ENCODE peak calls at places on chromosomes 4 and X, in seven cellular contexts. X, E, A, Q, R, L and P are unnamed samples.

GRCh38 chr4:14180166-14180565 is 552.6 kb upstream of the BOD1L1 start:
- DNase-seq in X (no peak), E (no peak), A (no peak), Q (no peak), R (no peak), L (no peak), P (no peak)

GRCh38 chrX:66632473-66632872 is 6.4 kb downstream of the EDA2R start:
- DNase-seq in X (no peak), E (no peak), A (no peak), Q (no peak), R (no peak), L (no peak), P (no peak)

GRCh38 chr4:149781150-149781549 is 34.5 kb downstream of the IQCM start:
- DNase-seq in X (no peak), E (peak), A (no peak), Q (no peak), R (no peak), L (peak), P (peak)

GRCh38 chrX:23332101-23332887 is 2.4 kb upstream of the PTCHD1 start:
- DNase-seq in X (peak), E (no peak), A (no peak), Q (no peak), R (no peak), L (no peak), P (no peak)

GRCh38 chr4:3469386-3470243 is 6.5 kb downstream of the DOK7 start:
- DNase-seq in X (no peak), E (no peak), A (no peak), Q (no peak), R (no peak), L (no peak), P (no peak)

GRCh38 chr4:83320548-83320947 is 14.1 kb downstream of the HPSE start:
- DNase-seq in X (no peak), E (peak), A (peak), Q (peak), R (no peak), L (peak), P (no peak)

GRCh38 chrX:132956421-132957210 is 1.8 kb downstream of the HS6ST2 start:
- DNase-seq in X (peak), E (peak), A (no peak), Q (no peak), R (no peak), L (no peak), P (no peak)

GRCh38 chrX:54920610-54921426 is at the start of gene TRO:
- DNase-seq in X (peak), E (no peak), A (no peak), Q (no peak), R (no peak), L (peak), P (peak)

GRCh38 chrX:153880440-153880815 is 5.5 kb downstream of the L1CAM start:
- DNase-seq in X (no peak), E (no peak), A (no peak), Q (no peak), R (no peak), L (no peak), P (no peak)

GRCh38 chr4:82360298-82361177 is 13.3 kb downstream of the HNRNPD start:
- DNase-seq in X (peak), E (no peak), A (no peak), Q (no peak), R (peak), L (peak), P (peak)

GRCh38 chrX:109537324-109537665 is 651 bp downstream of the NXT2 start:
- DNase-seq in X (peak), E (peak), A (peak), Q (no peak), R (no peak), L (peak), P (no peak)

GRCh38 chr4:147440442-147440841 is 40.5 kb upstream of the EDNRA start:
- DNase-seq in X (no peak), E (no peak), A (no peak), Q (no peak), R (no peak), L (peak), P (no peak)

GRCh38 chr4:143397887-143398286 is 61.2 kb downstream of the GAB1 start:
- DNase-seq in X (no peak), E (no peak), A (no peak), Q (no peak), R (no peak), L (no peak), P (no peak)
- H3K27ac ChIP-seq in X (no peak), E (no peak), A (no peak), Q (no peak), R (peak), L (no peak), P (no peak)

GRCh38 chrX:30733852-30734660 is 80.8 kb downstream of the GK start:
- DNase-seq in X (no peak), E (no peak), A (no peak), Q (no peak), R (no peak), L (no peak), P (no peak)

GRCh38 chrX:30734782-30735181 is 81.6 kb downstream of the GK start:
- DNase-seq in X (no peak), E (no peak), A (no peak), Q (no peak), R (no peak), L (no peak), P (no peak)

GRCh38 chrX:30741545-30741944 is 88.3 kb downstream of the GK start:
- DNase-seq in X (peak), E (no peak), A (no peak), Q (no peak), R (no peak), L (no peak), P (no peak)

DNA sequence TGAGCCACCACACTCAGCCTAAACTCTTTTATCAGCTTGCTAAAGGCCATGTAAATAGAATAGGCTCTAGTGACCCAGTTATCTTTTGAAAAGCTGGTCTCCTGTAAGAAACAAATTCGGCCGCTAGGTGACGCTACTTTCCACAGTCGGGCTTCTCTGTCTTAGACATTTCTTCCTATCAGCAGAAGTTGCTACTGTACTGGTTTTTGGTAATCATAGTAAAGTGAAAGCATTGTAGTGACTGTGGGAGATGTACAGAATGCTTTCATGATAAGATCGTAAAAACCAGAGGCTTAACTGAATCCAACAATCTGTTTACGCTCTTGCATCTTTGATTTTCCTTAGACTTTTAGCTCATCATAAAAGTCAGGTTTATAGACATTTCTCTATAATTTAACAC is 82.6 kb downstream of the GK start:
- DNase-seq in X (peak), E (peak), A (peak), Q (peak), R (peak), L (peak), P (peak)
- TF ChIP-seq CTCF in X (peak), E (peak), A (peak), Q (peak), R (peak), L (peak), P (peak)

DNA sequence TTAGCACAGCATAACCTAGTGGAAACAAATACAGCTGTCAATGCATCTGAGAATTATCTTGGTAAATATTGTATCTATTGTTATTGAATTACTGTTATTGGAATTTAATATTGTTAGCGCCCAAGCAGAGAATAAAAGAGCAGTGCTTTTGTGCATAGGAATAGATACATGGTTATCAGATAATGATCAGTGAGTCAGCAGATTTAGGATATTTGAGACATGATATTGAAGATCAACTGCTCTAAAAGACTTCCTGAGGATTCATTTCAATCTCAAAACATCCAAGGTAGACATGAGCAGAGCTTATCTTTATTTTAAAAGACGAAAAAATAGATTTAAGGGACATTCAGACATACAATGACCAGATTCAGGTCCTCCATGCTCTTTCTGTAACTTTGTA is 10.6 kb upstream of the H2AZ1 start:
- DNase-seq in X (no peak), E (no peak), A (no peak), Q (no peak), R (no peak), L (no peak), P (peak)
- H3K27ac ChIP-seq in X (no peak), E (no peak), A (peak), Q (no peak), R (no peak), L (no peak), P (peak)

GRCh38 chr4:168662297-168662985 is 165.6 kb downstream of the PALLD start:
- DNase-seq in X (no peak), E (no peak), A (no peak), Q (no peak), R (no peak), L (no peak), P (no peak)

GRCh38 chr4:168667936-168668335 is 171.1 kb downstream of the PALLD start:
- DNase-seq in X (no peak), E (no peak), A (no peak), Q (no peak), R (no peak), L (no peak), P (no peak)

GRCh38 chr4:168667397-168667796 is 170.5 kb downstream of the PALLD start:
- DNase-seq in X (no peak), E (no peak), A (no peak), Q (no peak), R (no peak), L (no peak), P (no peak)

GRCh38 chr4:168666531-168666930 is 169.7 kb downstream of the PALLD start:
- DNase-seq in X (no peak), E (peak), A (no peak), Q (no peak), R (no peak), L (peak), P (peak)

GRCh38 chr4:168664242-168664897 is 167.5 kb downstream of the PALLD start:
- DNase-seq in X (no peak), E (no peak), A (no peak), Q (no peak), R (no peak), L (no peak), P (no peak)
- TF ChIP-seq CTCF in X (no peak), E (no peak), A (no peak), Q (no peak), R (no peak), L (no peak), P (no peak)